ENCODE peak calls at places on chromosome 19, in five cellular contexts. K is GM18507; Q is activated CD4-positive, alpha-beta T cell treated with anti-CD3 and anti-CD28 coated beads for 24 hours; P is AG09319; Y is CD8-positive, alpha-beta T cell. S is an unnamed sample.

GRCh38 chr19:44517146-44517545 is 12.3 kb downstream of the CEACAM20 start:
- DNase-seq in K (no peak), Q (no peak), P (no peak), Y (no peak), S (no peak)

GRCh38 chr19:14002571-14003278 is 3.4 kb downstream of the RFX1 start:
- DNase-seq in K (no peak), Q (no peak), P (no peak), Y (peak), S (no peak)

GRCh38 chr19:48454150-48454730 is 1.1 kb upstream of the KCNJ14 start:
- DNase-seq in K (no peak), Q (no peak), P (no peak), Y (no peak), S (no peak)

GRCh38 chr19:11035441-11036377 is 53.6 kb upstream of the LDLR start:
- DNase-seq in K (peak), Q (peak), P (peak), Y (peak), S (peak)

GRCh38 chr19:36773223-36773579 is 594 bp upstream of the ZNF850 start:
- DNase-seq in K (no peak), Q (no peak), P (no peak), Y (no peak), S (no peak)

GRCh38 chr19:45791744-45792481 is 732 bp downstream of the DMWD start:
- DNase-seq in K (no peak), Q (no peak), P (no peak), Y (no peak), S (no peak)

GRCh38 chr19:31372245-31372781 is 23.1 kb upstream of the TSHZ3 start:
- DNase-seq in K (no peak), Q (no peak), P (no peak), Y (no peak), S (no peak)

GRCh38 chr19:29265436-29265835 is 52.5 kb upstream of the UQCRFS1 start:
- DNase-seq in K (no peak), Q (no peak), P (no peak), Y (no peak), S (no peak)

GRCh38 chr19:35757749-35758608 is at the start of gene PROSER3:
- DNase-seq in K (peak), Q (peak), P (peak), Y (peak), S (peak)

GRCh38 chr19:21877976-21878375 is 42.0 kb upstream of the ZNF43 start:
- DNase-seq in K (no peak), Q (no peak), P (no peak), Y (no peak), S (no peak)

GRCh38 chr19:18865973-18866799 is 29.8 kb downstream of the CERS1 start:
- DNase-seq in K (peak), Q (peak), P (no peak), Y (peak), S (peak)

GRCh38 chr19:2962018-2962670 is 15.2 kb upstream of the TLE6 start:
- DNase-seq in K (peak), Q (peak), P (no peak), Y (peak), S (peak)

GRCh38 chr19:54620464-54620863 is 9.8 kb upstream of the LILRB1 start:
- DNase-seq in K (no peak), Q (no peak), P (no peak), Y (no peak), S (no peak)

GRCh38 chr19:41795031-41795461 is 1.3 kb upstream of the CEACAM3 start:
- DNase-seq in K (no peak), Q (peak), P (no peak), Y (peak), S (peak)

GRCh38 chr19:38093587-38093986 is 130.4 kb downstream of the DPF1 start:
- DNase-seq in K (no peak), Q (no peak), P (no peak), Y (no peak), S (no peak)

GRCh38 chr19:53989600-53990533 is 1.6 kb upstream of the CACNG6 start:
- DNase-seq in K (no peak), Q (no peak), P (no peak), Y (no peak), S (no peak)

GRCh38 chr19:29714371-29714952 is 599 bp downstream of the C19orf12 start:
- DNase-seq in K (no peak), Q (no peak), P (no peak), Y (peak), S (no peak)

GRCh38 chr19:10010247-10010691 is at the start of gene COL5A3:
- DNase-seq in K (no peak), Q (no peak), P (no peak), Y (no peak), S (peak)

GRCh38 chr19:7326105-7326877 is 22.4 kb upstream of the ARHGEF18 start:
- DNase-seq in K (no peak), Q (no peak), P (no peak), Y (peak), S (no peak)

GRCh38 chr19:45632468-45633196 is 6.6 kb downstream of the EML2 start:
- DNase-seq in K (no peak), Q (peak), P (peak), Y (no peak), S (peak)

GRCh38 chr19:15173746-15174404 is 26.9 kb downstream of the NOTCH3 start:
- DNase-seq in K (no peak), Q (no peak), P (no peak), Y (no peak), S (no peak)

GRCh38 chr19:10289167-10289835 is 451 bp upstream of the ICAM5 start:
- DNase-seq in K (no peak), Q (peak), P (no peak), Y (peak), S (peak)

GRCh38 chr19:7705387-7706187 is 3.7 kb upstream of the FCER2 start:
- DNase-seq in K (peak), Q (peak), P (no peak), Y (peak), S (peak)

GRCh38 chr19:54959840-54960239 is 6.3 kb upstream of the NLRP2 start:
- DNase-seq in K (no peak), Q (no peak), P (no peak), Y (no peak), S (no peak)

GRCh38 chr19:16261584-16262370 is 62.8 kb upstream of the KLF2 start:
- DNase-seq in K (no peak), Q (no peak), P (no peak), Y (no peak), S (no peak)

GRCh38 chr19:29845576-29846176 is 33.9 kb downstream of the CCNE1 start:
- DNase-seq in K (no peak), Q (no peak), P (no peak), Y (no peak), S (no peak)

GRCh38 chr19:49843265-49843664 is 7.7 kb upstream of the PTOV1 start:
- DNase-seq in K (no peak), Q (no peak), P (no peak), Y (no peak), S (no peak)

GRCh38 chr19:56126983-56127780 is 6.1 kb upstream of the ZNF787 start:
- DNase-seq in K (no peak), Q (no peak), P (no peak), Y (no peak), S (no peak)

GRCh38 chr19:11033763-11034162 is 55.5 kb upstream of the LDLR start:
- DNase-seq in K (no peak), Q (no peak), P (no peak), Y (no peak), S (no peak)

GRCh38 chr19:35306473-35307246 is 14.7 kb downstream of the MAG start:
- DNase-seq in K (no peak), Q (no peak), P (no peak), Y (no peak), S (no peak)

GRCh38 chr19:50858896-50859295 is 4.2 kb downstream of the KLK3 start:
- DNase-seq in K (no peak), Q (no peak), P (no peak), Y (no peak), S (no peak)

GRCh38 chr19:31354919-31355318 is 5.7 kb upstream of the TSHZ3 start:
- DNase-seq in K (no peak), Q (no peak), P (no peak), Y (no peak), S (no peak)

GRCh38 chr19:53037101-53038097 is 7.1 kb upstream of the ERVV-2 start:
- DNase-seq in K (no peak), Q (no peak), P (peak), Y (no peak), S (no peak)

GRCh38 chr19:38898788-38899446 is 501 bp downstream of the SIRT2 start:
- DNase-seq in K (no peak), Q (no peak), P (no peak), Y (no peak), S (peak)

GRCh38 chr19:4061178-4061682 is 5.5 kb downstream of the ZBTB7A start:
- DNase-seq in K (no peak), Q (no peak), P (no peak), Y (peak), S (peak)

GRCh38 chr19:51652266-51652665 is 5.6 kb upstream of the SIGLEC14 start:
- DNase-seq in K (no peak), Q (no peak), P (no peak), Y (no peak), S (no peak)